ENCODE peak calls at places on chromosomes 4 and X, in seven cellular contexts. K, E, P, V, W, U and M are unnamed samples.

GRCh38 chr4:170157670-170158069 is 67.9 kb upstream of the AADAT start:
- DNase-seq in K (no peak), E (no peak), P (no peak), V (no peak), W (no peak), U (no peak), M (no peak)

GRCh38 chrX:12441376-12442128 is 303.3 kb downstream of the FRMPD4 start:
- DNase-seq in K (no peak), E (no peak), P (no peak), V (no peak), W (no peak), U (no peak), M (peak)

GRCh38 chrX:80174925-80175574 is 160.5 kb downstream of the TBX22 start:
- DNase-seq in K (no peak), E (no peak), P (no peak), V (peak), W (no peak), U (peak), M (no peak)

GRCh38 chr4:151035321-151035720 is 20.2 kb upstream of the LRBA start:
- DNase-seq in K (no peak), E (no peak), P (no peak), V (no peak), W (no peak), U (no peak), M (peak)

GRCh38 chr4:879730-880079 is 52.4 kb downstream of the GAK start:
- DNase-seq in K (no peak), E (no peak), P (no peak), V (no peak), W (peak), U (no peak), M (no peak)

GRCh38 chr4:128951316-128951715 is 141.8 kb downstream of the JADE1 start:
- DNase-seq in K (no peak), E (no peak), P (no peak), V (no peak), W (no peak), U (no peak), M (no peak)

GRCh38 chr4:88823058-88823919 is 125.7 kb upstream of the NAP1L5 start:
- DNase-seq in K (peak), E (peak), P (peak), V (peak), W (peak), U (peak), M (peak)

GRCh38 chr4:40190465-40190864 is 6.4 kb upstream of the RHOH start:
- DNase-seq in K (no peak), E (no peak), P (no peak), V (no peak), W (no peak), U (no peak), M (no peak)

GRCh38 chr4:25859429-25860148 is 3.2 kb downstream of the SEL1L3 start:
- DNase-seq in K (no peak), E (no peak), P (no peak), V (no peak), W (no peak), U (no peak), M (no peak)

GRCh38 chrX:103792916-103793540 is 16.4 kb downstream of the PLP1 start:
- DNase-seq in K (no peak), E (no peak), P (no peak), V (no peak), W (no peak), U (no peak), M (peak)

GRCh38 chr4:187380181-187380581 is 615.4 kb upstream of the ZFP42 start:
- DNase-seq in K (peak), E (peak), P (peak), V (no peak), W (no peak), U (no peak), M (no peak)
- TF ChIP-seq CTCF in K (no peak), E (peak), P (peak), V (no peak), W (no peak), U (no peak), M (no peak)

GRCh38 chr4:5758741-5759140 is 47.7 kb downstream of the EVC start:
- DNase-seq in K (no peak), E (no peak), P (no peak), V (no peak), W (no peak), U (no peak), M (peak)

GRCh38 chr4:5756271-5756670 is 45.3 kb downstream of the EVC start:
- DNase-seq in K (no peak), E (no peak), P (no peak), V (peak), W (no peak), U (no peak), M (no peak)

GRCh38 chr4:5757954-5758353 is 47.0 kb downstream of the EVC start:
- DNase-seq in K (no peak), E (no peak), P (no peak), V (peak), W (no peak), U (no peak), M (no peak)

GRCh38 chr4:5757091-5757490 is 46.1 kb downstream of the EVC start:
- DNase-seq in K (no peak), E (no peak), P (no peak), V (peak), W (no peak), U (no peak), M (no peak)

DNA sequence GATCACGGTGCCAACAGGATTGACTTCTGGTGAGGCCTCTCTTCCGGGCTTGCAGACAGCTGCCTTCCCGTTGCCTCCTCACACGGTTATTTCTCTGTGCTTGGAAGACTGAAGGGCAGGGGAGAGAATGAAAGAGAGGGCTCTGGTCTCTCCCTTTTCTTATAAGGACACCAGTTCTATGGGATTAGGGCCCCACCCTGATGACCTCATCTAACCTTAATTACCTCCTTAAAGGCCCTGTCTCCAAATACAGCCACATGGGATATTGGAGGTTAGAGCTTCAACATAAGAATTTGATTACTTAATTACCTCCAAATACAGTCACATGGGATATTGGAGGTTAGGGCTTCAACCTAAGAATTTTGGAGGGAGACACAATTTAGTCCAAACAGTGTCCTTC is 46.5 kb downstream of the EVC start:
- DNase-seq in K (no peak), E (no peak), P (no peak), V (no peak), W (no peak), U (no peak), M (no peak)
- H3K27ac ChIP-seq in K (no peak), E (no peak), P (no peak), V (no peak), W (no peak), U (no peak), M (peak)

DNA sequence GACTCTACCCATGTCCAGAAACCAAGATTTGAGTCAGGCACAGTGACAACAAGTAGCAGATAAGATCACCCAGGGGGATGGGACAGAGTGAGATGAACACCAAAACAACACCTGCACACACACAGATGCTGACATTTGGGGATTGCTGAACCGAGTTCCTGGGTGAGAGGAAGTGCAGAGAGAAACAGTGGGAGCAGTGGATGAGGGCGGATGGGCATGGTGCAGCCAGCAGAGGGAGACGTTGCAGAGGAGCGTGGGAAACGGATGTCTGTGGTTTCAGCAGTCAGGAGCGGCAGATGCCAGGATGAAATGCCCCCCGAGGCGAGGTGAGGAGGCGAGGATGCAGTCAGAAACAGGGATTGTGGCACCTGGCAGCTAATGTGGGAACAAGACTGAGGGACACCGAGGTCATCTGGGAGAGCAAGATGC is 78.6 kb upstream of the STS start:
- DNase-seq in K (no peak), E (peak), P (peak), V (no peak), W (no peak), U (no peak), M (no peak)
- TF ChIP-seq CTCF in K (no peak), E (peak), P (peak), V (no peak), W (peak), U (no peak), M (no peak)

GRCh38 chr4:51820443-51820842 is 22.5 kb upstream of the DCUN1D4 start:
- DNase-seq in K (no peak), E (no peak), P (no peak), V (no peak), W (no peak), U (no peak), M (no peak)
- H3K27ac ChIP-seq in K (no peak), E (no peak), P (no peak), V (no peak), W (no peak), U (no peak), M (no peak)

GRCh38 chrX:7170903-7171302 is 22.9 kb upstream of the PUDP start:
- DNase-seq in K (no peak), E (peak), P (peak), V (no peak), W (peak), U (no peak), M (no peak)
- TF ChIP-seq CTCF in K (peak), E (no peak), P (peak), V (no peak), W (peak), U (no peak), M (no peak)